ENCODE peak calls at places on chromosome 10, in four cellular contexts. One of them, this sample, is unnamed.

GRCh38 chr10:97109562-97109961 is 76.2 kb downstream of the SLIT1 start:
- DNase-seq in H9: no peak
- DNase-seq in H1: no peak
- DNase-seq in IMR-90: no peak
- DNase-seq in this sample: no peak

GRCh38 chr10:70234668-70235447 is 1.6 kb upstream of the PPA1 start:
- DNase-seq in H1: no peak
- DNase-seq in H9: no peak
- DNase-seq in IMR-90: peak
- DNase-seq in this sample: no peak

GRCh38 chr10:110609592-110609991 is 34.5 kb upstream of the RBM20 start:
- DNase-seq in H1: no peak
- DNase-seq in H9: no peak
- DNase-seq in IMR-90: no peak
- DNase-seq in this sample: peak

GRCh38 chr10:118842826-118843624 is 88.3 kb upstream of the CACUL1 start:
- DNase-seq in H1: no peak
- DNase-seq in IMR-90: no peak
- DNase-seq in H9: no peak
- DNase-seq in this sample: no peak

GRCh38 chr10:66695046-66695445 is 230.8 kb upstream of the LRRTM3 start:
- DNase-seq in H1: no peak
- DNase-seq in IMR-90: no peak
- DNase-seq in H9: no peak
- DNase-seq in this sample: no peak

GRCh38 chr10:32104181-32104580 is 48.0 kb upstream of the KIF5B start:
- DNase-seq in H9: no peak
- DNase-seq in IMR-90: no peak
- DNase-seq in H1: no peak
- DNase-seq in this sample: no peak

GRCh38 chr10:73306171-73306708 is 52.4 kb downstream of the CFAP70 start:
- DNase-seq in H1: no peak
- DNase-seq in IMR-90: no peak
- DNase-seq in H9: no peak
- DNase-seq in this sample: no peak

GRCh38 chr10:94780844-94781243 is 18.4 kb downstream of the CYP2C19 start:
- DNase-seq in H9: no peak
- DNase-seq in H1: no peak
- DNase-seq in IMR-90: no peak
- DNase-seq in this sample: no peak

GRCh38 chr10:110556993-110557601 is 10.4 kb upstream of the SMC3 start:
- DNase-seq in H1: no peak
- DNase-seq in IMR-90: peak
- DNase-seq in H9: peak
- DNase-seq in this sample: peak

GRCh38 chr10:115566867-115567266 is 473.7 kb downstream of the ATRNL1 start:
- DNase-seq in H1: no peak
- DNase-seq in H9: no peak
- DNase-seq in IMR-90: no peak
- DNase-seq in this sample: no peak

GRCh38 chr10:77637474-77637985 is at the start of gene KCNMA1:
- DNase-seq in H9: peak
- DNase-seq in H1: no peak
- DNase-seq in IMR-90: no peak
- DNase-seq in this sample: peak

GRCh38 chr10:77637986-77638765 is 568 bp upstream of the KCNMA1 start:
- DNase-seq in H1: no peak
- DNase-seq in H9: peak
- DNase-seq in IMR-90: peak
- DNase-seq in this sample: peak

GRCh38 chr10:77635402-77636227 is 2.0 kb downstream of the KCNMA1 start:
- DNase-seq in H9: peak
- DNase-seq in IMR-90: no peak
- DNase-seq in H1: no peak
- DNase-seq in this sample: peak

GRCh38 chr10:77636286-77636966 is 1.2 kb downstream of the KCNMA1 start:
- DNase-seq in H9: peak
- DNase-seq in IMR-90: no peak
- DNase-seq in H1: no peak
- DNase-seq in this sample: peak

GRCh38 chr10:77636967-77637473 is 588 bp downstream of the KCNMA1 start:
- DNase-seq in H9: peak
- DNase-seq in IMR-90: no peak
- DNase-seq in H1: no peak
- DNase-seq in this sample: peak
- H4K5ac ChIP-seq in H9: no peak
- H4K5ac ChIP-seq in IMR-90: peak
- H4K5ac ChIP-seq in H1: no peak
- H4K5ac ChIP-seq in this sample: no peak

GRCh38 chr10:75959912-75960311 is 528.5 kb downstream of the LRMDA start:
- DNase-seq in H1: no peak
- DNase-seq in IMR-90: no peak
- DNase-seq in H9: no peak
- DNase-seq in this sample: no peak

GRCh38 chr10:75959209-75959608 is 527.8 kb downstream of the LRMDA start:
- DNase-seq in IMR-90: peak
- DNase-seq in H9: no peak
- DNase-seq in H1: no peak
- DNase-seq in this sample: peak

GRCh38 chr10:75967491-75967890 is 536.1 kb downstream of the LRMDA start:
- DNase-seq in H9: peak
- DNase-seq in IMR-90: no peak
- DNase-seq in H1: no peak
- DNase-seq in this sample: peak

GRCh38 chr10:75957721-75958120 is 526.3 kb downstream of the LRMDA start:
- DNase-seq in IMR-90: no peak
- DNase-seq in H1: no peak
- DNase-seq in H9: no peak
- DNase-seq in this sample: no peak

GRCh38 chr10:75962395-75963061 is 531.1 kb downstream of the LRMDA start:
- DNase-seq in H1: no peak
- DNase-seq in IMR-90: no peak
- DNase-seq in H9: no peak
- DNase-seq in this sample: no peak
- H4K8ac ChIP-seq in H1: no peak
- H4K8ac ChIP-seq in IMR-90: no peak
- H4K8ac ChIP-seq in H9: no peak
- H4K8ac ChIP-seq in this sample: no peak

GRCh38 chr10:131795761-131796160 is 105.0 kb upstream of the PPP2R2D start:
- DNase-seq in H1: no peak
- DNase-seq in IMR-90: no peak
- DNase-seq in H9: no peak
- DNase-seq in this sample: no peak
- H4K5ac ChIP-seq in H1: no peak
- H4K5ac ChIP-seq in IMR-90: no peak
- H4K5ac ChIP-seq in H9: no peak
- H4K5ac ChIP-seq in this sample: no peak

GRCh38 chr10:6581750-6582697 is 1.9 kb upstream of the PRKCQ start:
- DNase-seq in IMR-90: no peak
- DNase-seq in H9: peak
- DNase-seq in H1: no peak
- DNase-seq in this sample: peak

GRCh38 chr10:6579193-6579903 is 728 bp downstream of the PRKCQ start:
- DNase-seq in IMR-90: no peak
- DNase-seq in H9: no peak
- DNase-seq in H1: no peak
- DNase-seq in this sample: peak

GRCh38 chr10:6578221-6579192 is 1.6 kb downstream of the PRKCQ start:
- DNase-seq in H9: no peak
- DNase-seq in IMR-90: no peak
- DNase-seq in H1: no peak
- DNase-seq in this sample: no peak

GRCh38 chr10:6579904-6580278 is at the start of gene PRKCQ:
- DNase-seq in H9: peak
- DNase-seq in IMR-90: peak
- DNase-seq in H1: no peak
- DNase-seq in this sample: peak

DNA sequence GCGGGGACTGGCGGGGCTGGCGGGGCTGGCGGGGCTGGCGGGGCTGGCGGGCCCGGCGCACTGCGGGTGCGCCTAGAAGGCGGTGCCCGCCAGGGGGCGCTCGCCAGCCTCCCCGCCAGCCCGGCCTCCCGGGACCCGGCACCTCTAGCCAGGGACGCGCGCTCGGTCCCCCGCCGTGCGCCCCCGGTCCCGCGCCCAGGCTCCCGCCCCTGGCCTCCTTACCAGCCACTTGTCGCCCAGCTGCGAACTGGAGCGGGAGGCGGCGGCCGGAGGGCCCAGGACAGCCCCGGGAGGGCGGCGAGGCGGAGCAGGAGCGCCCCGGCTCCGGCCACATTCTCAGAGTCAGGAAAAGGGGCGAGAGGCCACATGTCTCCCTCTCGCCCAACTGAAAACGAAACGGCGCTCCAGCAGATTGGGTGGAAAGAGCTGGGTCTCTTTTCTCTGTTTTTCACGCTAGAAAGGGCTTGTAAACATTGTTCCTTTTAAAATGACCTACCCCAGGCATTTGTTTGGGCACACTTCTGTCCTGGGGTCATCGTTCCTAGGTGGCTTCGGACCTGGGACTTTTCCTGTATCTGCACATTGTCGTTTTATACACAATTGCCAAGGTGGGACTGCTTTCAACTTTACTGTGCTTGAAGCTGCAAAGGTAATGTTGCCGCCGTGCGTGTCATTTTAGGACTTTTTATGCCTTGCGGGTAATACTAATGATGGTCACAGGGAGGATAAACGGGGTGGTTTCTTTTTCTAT is 378 bp upstream of the PRKCQ start:
- DNase-seq in H1: peak
- DNase-seq in IMR-90: peak
- DNase-seq in H9: peak
- DNase-seq in this sample: peak
- H4K8ac ChIP-seq in H1: peak
- H4K8ac ChIP-seq in IMR-90: peak
- H4K8ac ChIP-seq in H9: no peak
- H4K8ac ChIP-seq in this sample: peak

GRCh38 chr10:3852147-3852904 is 67.3 kb upstream of the KLF6 start:
- DNase-seq in IMR-90: peak
- DNase-seq in H9: no peak
- DNase-seq in H1: peak
- DNase-seq in this sample: peak
- H4K5ac ChIP-seq in IMR-90: peak
- H4K5ac ChIP-seq in H9: no peak
- H4K5ac ChIP-seq in H1: no peak
- H4K5ac ChIP-seq in this sample: no peak

DNA sequence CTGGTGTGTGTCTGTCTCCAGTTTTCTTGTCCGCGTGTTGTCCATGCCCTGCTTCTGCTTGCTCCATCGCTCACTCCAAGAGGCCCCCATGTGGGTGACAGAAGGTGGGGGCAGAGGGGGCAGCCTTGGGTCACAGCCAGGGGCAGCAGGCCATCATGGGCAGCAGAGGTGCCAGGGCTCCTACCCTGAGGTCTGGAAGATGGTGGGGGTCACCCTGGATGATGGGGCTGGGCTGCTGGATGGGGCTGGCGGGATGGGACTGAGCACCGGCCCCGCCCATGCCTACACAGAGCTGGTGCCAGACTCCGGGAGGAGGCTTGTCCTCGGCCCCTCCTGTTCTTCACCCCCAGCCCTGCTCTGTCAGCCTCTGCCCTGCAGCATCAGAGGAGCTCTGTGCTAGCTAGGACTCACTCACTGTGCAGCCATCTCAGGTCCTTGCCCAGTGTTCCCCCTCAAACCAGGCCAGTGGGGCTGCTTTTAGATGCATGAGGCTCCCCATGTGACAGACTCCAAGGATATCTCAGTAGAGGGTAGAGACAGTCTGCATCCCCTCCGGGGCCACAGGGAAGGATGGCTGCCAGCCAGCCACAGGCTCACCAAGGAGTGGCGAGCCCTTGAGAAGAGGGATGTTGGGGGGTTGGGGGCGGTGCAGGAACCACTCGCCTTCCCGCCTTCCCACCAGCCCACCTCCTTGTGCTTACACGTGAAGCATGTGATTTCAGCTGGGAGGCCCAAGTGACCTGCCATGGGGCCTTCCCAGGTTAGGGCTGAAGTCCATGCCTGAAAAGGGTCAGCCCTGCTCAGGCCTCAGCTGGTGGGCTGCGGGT is 35.5 kb upstream of the PPIF start:
- DNase-seq in H9: no peak
- DNase-seq in IMR-90: no peak
- DNase-seq in H1: no peak
- DNase-seq in this sample: no peak
- H4K8ac ChIP-seq in H9: no peak
- H4K8ac ChIP-seq in IMR-90: no peak
- H4K8ac ChIP-seq in H1: peak
- H4K8ac ChIP-seq in this sample: no peak

GRCh38 chr10:790821-791551 is 101.5 kb upstream of the DIP2C start:
- DNase-seq in H1: no peak
- DNase-seq in IMR-90: no peak
- DNase-seq in H9: no peak
- DNase-seq in this sample: no peak

GRCh38 chr10:789831-790701 is 100.6 kb upstream of the DIP2C start:
- DNase-seq in H1: no peak
- DNase-seq in IMR-90: no peak
- DNase-seq in H9: no peak
- DNase-seq in this sample: no peak

GRCh38 chr10:792792-793100 is 103.3 kb upstream of the DIP2C start:
- DNase-seq in H1: no peak
- DNase-seq in IMR-90: peak
- DNase-seq in H9: no peak
- DNase-seq in this sample: no peak

GRCh38 chr10:791639-792038 is 102.2 kb upstream of the DIP2C start:
- DNase-seq in H9: no peak
- DNase-seq in IMR-90: no peak
- DNase-seq in H1: no peak
- DNase-seq in this sample: no peak

DNA sequence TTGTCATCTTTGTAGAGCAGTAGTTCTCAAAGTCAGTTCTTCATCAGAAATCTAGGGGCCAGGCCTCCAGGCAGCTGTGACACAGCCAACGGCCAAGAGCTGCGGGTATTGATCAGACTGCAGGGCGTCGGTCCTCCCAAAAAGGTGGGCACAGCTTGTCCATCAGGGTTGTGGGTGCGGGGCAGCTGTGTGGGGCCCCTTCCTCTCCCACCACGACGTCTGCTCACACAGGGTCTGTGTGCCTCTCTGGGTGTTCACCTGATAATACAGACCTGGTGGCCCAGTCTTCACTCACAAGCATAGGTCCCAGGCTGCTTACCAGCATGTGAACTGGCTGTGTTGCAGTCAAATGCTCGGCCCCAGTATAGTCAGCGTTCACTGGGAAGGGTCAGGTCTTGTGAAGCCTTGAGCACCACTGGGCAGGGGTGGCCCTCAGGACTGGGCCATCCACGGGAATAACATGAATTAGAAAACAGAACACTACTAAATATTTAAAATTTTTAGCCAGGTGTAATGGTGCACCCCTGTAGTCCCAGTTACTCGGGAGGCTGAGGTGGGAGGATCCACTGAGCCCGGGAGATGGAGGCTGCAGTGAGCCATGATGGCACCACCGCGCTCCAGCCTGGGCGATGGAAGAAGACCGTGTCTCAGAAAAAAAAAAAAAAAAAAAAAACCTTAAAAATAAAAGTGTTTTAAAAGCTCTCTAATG is 102.8 kb upstream of the DIP2C start:
- DNase-seq in H9: peak
- DNase-seq in IMR-90: no peak
- DNase-seq in H1: no peak
- DNase-seq in this sample: no peak
- H4K5ac ChIP-seq in H9: no peak
- H4K5ac ChIP-seq in IMR-90: no peak
- H4K5ac ChIP-seq in H1: no peak
- H4K5ac ChIP-seq in this sample: no peak